ENCODE peak calls at places on chromosomes 3 and 15, in four cellular contexts. Z is cardiac muscle cell, N is left ventricle myocardium inferior, O is stomach. S is an unnamed sample.

GRCh38 chr15:40782609-40783227 is 12.9 kb downstream of the C15orf62 start:
- DNase-seq in O (peak), N (no peak), Z (peak), S (peak)

GRCh38 chr3:122085666-122086065 is 30.5 kb downstream of the CD86 start:
- DNase-seq in N (no peak), Z (peak), O (no peak), S (peak)

GRCh38 chr3:149101154-149101553 is 14.8 kb upstream of the HLTF start:
- DNase-seq in O (no peak), N (no peak), Z (no peak), S (no peak)

GRCh38 chr3:117537949-117538348 is 828.4 kb downstream of the TUSC7 start:
- DNase-seq in N (no peak), Z (no peak), O (no peak), S (no peak)

GRCh38 chr15:72184165-72184811 is 13.3 kb downstream of the GRAMD2A start:
- DNase-seq in O (peak), Z (peak), N (peak), S (no peak)

GRCh38 chr15:30885814-30886213 is 17.9 kb upstream of the FAN1 start:
- DNase-seq in O (no peak), N (no peak), Z (peak), S (peak)

GRCh38 chr15:92409006-92409405 is 15.3 kb downstream of the ST8SIA2 start:
- DNase-seq in O (no peak), Z (no peak), N (no peak), S (no peak)

GRCh38 chr3:180059351-180059750 is 22.6 kb upstream of the PEX5L start:
- DNase-seq in N (no peak), Z (no peak), O (no peak), S (no peak)

GRCh38 chr3:99706410-99706809 is 68.0 kb downstream of the COL8A1 start:
- DNase-seq in O (no peak), N (no peak), Z (peak), S (no peak)

GRCh38 chr3:179324270-179324754 is 1.5 kb downstream of the ZNF639 start:
- DNase-seq in Z (peak), O (no peak), N (no peak), S (peak)

GRCh38 chr3:127768346-127769008 is 53.8 kb downstream of the MGLL start:
- DNase-seq in Z (peak), N (no peak), O (no peak), S (peak)

GRCh38 chr3:139522421-139522820 is 17.1 kb downstream of the RBP1 start:
- DNase-seq in O (no peak), Z (no peak), N (no peak), S (no peak)

GRCh38 chr3:32283304-32283703 is 44.8 kb downstream of the CMTM8 start:
- DNase-seq in O (no peak), N (peak), Z (peak), S (peak)

GRCh38 chr3:44418549-44418948 is 58.9 kb downstream of the ZNF445 start:
- DNase-seq in O (no peak), Z (no peak), N (no peak), S (no peak)
- TF ChIP-seq CTCF in O (no peak), Z (peak), N (peak), S (peak)

DNA sequence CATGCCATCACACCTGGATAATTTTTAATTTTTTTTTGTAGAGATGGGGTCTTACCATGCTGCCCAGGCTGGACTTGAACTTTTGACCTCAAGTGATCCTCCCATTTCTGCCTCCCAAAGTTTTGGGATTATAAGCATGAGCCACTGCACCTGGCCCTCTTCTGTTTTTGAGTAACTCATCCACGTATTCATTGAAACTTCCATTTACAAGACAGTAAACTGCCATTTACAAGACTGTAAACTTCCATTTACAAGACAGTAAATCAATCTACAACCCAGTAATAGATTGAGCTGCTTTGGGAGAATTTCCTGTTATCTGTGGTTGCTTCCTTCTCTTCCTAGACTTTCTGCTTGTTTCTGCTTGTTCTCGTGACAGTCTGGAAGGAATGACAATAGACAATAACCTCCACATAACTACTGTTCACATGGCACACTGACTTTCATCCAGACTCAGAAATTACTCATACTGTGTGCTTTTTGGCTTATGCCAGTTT is 114.7 kb upstream of the CCNL1 start:
- DNase-seq in N (no peak), O (no peak), Z (no peak), S (no peak)
- H3K4me3 ChIP-seq in N (no peak), O (no peak), Z (no peak), S (no peak)

GRCh38 chr3:197191897-197192296 is 106.5 kb downstream of the DLG1 start:
- DNase-seq in Z (no peak), N (no peak), O (no peak), S (no peak)

GRCh38 chr3:197183582-197183981 is 114.8 kb downstream of the DLG1 start:
- DNase-seq in N (no peak), O (no peak), Z (no peak), S (no peak)

GRCh38 chr3:197189633-197190032 is 108.8 kb downstream of the DLG1 start:
- DNase-seq in O (no peak), N (no peak), Z (no peak), S (no peak)

GRCh38 chr3:197181751-197182150 is 116.7 kb downstream of the DLG1 start:
- DNase-seq in Z (peak), N (peak), O (no peak), S (no peak)

GRCh38 chr3:197186887-197187588 is 111.4 kb downstream of the DLG1 start:
- DNase-seq in Z (peak), O (no peak), N (no peak), S (peak)
- TF ChIP-seq CTCF in Z (peak), O (no peak), N (peak), S (peak)

GRCh38 chr3:71303627-71304260 is 279.8 kb downstream of the FOXP1 start:
- DNase-seq in Z (no peak), N (no peak), O (no peak), S (no peak)
- H3K4me3 ChIP-seq in Z (peak), N (no peak), O (no peak), S (no peak)

DNA sequence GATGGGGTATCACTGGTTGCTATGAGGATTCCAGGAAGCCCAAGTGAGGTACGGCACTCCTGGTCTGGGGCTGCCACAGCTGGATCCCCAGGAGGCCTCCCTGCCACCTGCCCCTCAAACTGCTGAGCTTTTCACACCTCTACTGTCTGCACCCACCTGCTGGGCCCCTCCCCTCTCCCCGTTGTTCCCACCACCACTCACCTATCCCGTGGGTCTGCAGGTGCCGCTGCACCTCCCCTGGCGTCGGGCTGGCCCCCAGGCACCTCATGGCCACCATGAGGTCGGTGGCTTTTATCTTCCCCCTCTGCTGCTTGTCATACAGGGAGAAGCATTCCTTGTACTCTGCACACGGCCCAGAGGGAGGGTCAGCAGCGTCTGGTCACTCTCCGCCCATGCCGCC is 5.8 kb downstream of the CALML4 start:
- DNase-seq in N (no peak), Z (no peak), O (no peak), S (no peak)
- TF ChIP-seq CTCF in N (no peak), Z (no peak), O (no peak), S (no peak)

S was measured in GM12865.